ENCODE peak calls at places on chromosomes 3 and 15, in five cellular contexts. One of them, this sample, is unnamed. For H3K9me3, the result is how much of the 10 kb centered on the place peaks cover.

GRCh38 chr3:41222508-41222907 is 23.2 kb downstream of the CTNNB1 start:
- DNase-seq in naive thymus-derived CD4-positive, alpha-beta T cell: no peak
- DNase-seq in cardiac muscle cell: no peak
- DNase-seq in mucosa of descending colon: no peak
- DNase-seq in tibial nerve: no peak
- DNase-seq in this sample: no peak

GRCh38 chr3:173397161-173398110 is at the start of gene NLGN1:
- DNase-seq in mucosa of descending colon: peak
- DNase-seq in cardiac muscle cell: peak
- DNase-seq in naive thymus-derived CD4-positive, alpha-beta T cell: no peak
- DNase-seq in tibial nerve: peak
- DNase-seq in this sample: no peak

GRCh38 chr3:169573129-169573528 is 90.4 kb downstream of the MECOM start:
- DNase-seq in cardiac muscle cell: no peak
- DNase-seq in mucosa of descending colon: no peak
- DNase-seq in tibial nerve: no peak
- DNase-seq in naive thymus-derived CD4-positive, alpha-beta T cell: no peak
- DNase-seq in this sample: no peak

GRCh38 chr3:25564040-25564439 is 100.7 kb downstream of the TOP2B start:
- DNase-seq in tibial nerve: no peak
- DNase-seq in naive thymus-derived CD4-positive, alpha-beta T cell: no peak
- DNase-seq in cardiac muscle cell: no peak
- DNase-seq in mucosa of descending colon: no peak
- DNase-seq in this sample: no peak

GRCh38 chr3:11835028-11835639 is 11.6 kb downstream of the TAMM41 start:
- DNase-seq in cardiac muscle cell: no peak
- DNase-seq in mucosa of descending colon: no peak
- DNase-seq in tibial nerve: peak
- DNase-seq in naive thymus-derived CD4-positive, alpha-beta T cell: no peak
- DNase-seq in this sample: no peak

GRCh38 chr15:71653986-71654713 is 156.2 kb upstream of the NR2E3 start:
- DNase-seq in naive thymus-derived CD4-positive, alpha-beta T cell: no peak
- DNase-seq in mucosa of descending colon: no peak
- DNase-seq in tibial nerve: no peak
- DNase-seq in cardiac muscle cell: no peak
- DNase-seq in this sample: no peak

GRCh38 chr15:69074011-69074842 is 59.7 kb downstream of the NOX5 start:
- DNase-seq in tibial nerve: peak
- DNase-seq in naive thymus-derived CD4-positive, alpha-beta T cell: no peak
- DNase-seq in mucosa of descending colon: peak
- DNase-seq in cardiac muscle cell: peak
- DNase-seq in this sample: peak

GRCh38 chr3:16433701-16434151 is 79.8 kb downstream of the RFTN1 start:
- DNase-seq in tibial nerve: no peak
- DNase-seq in mucosa of descending colon: no peak
- DNase-seq in cardiac muscle cell: no peak
- DNase-seq in naive thymus-derived CD4-positive, alpha-beta T cell: no peak
- DNase-seq in this sample: no peak

GRCh38 chr3:18428036-18428435 is 2.9 kb upstream of the SATB1 start:
- DNase-seq in cardiac muscle cell: no peak
- DNase-seq in tibial nerve: no peak
- DNase-seq in mucosa of descending colon: no peak
- DNase-seq in naive thymus-derived CD4-positive, alpha-beta T cell: no peak
- DNase-seq in this sample: no peak

GRCh38 chr3:168165390-168166269 is 69.9 kb upstream of the GOLIM4 start:
- DNase-seq in mucosa of descending colon: no peak
- DNase-seq in tibial nerve: peak
- DNase-seq in cardiac muscle cell: peak
- DNase-seq in naive thymus-derived CD4-positive, alpha-beta T cell: no peak
- DNase-seq in this sample: peak

GRCh38 chr3:194913281-194913680 is 227.6 kb downstream of the FAM43A start:
- DNase-seq in naive thymus-derived CD4-positive, alpha-beta T cell: no peak
- DNase-seq in mucosa of descending colon: no peak
- DNase-seq in cardiac muscle cell: no peak
- DNase-seq in tibial nerve: no peak
- DNase-seq in this sample: peak

GRCh38 chr3:162769559-162769958 is 1273.0 kb downstream of the OTOL1 start:
- DNase-seq in naive thymus-derived CD4-positive, alpha-beta T cell: no peak
- DNase-seq in cardiac muscle cell: no peak
- DNase-seq in tibial nerve: no peak
- DNase-seq in mucosa of descending colon: no peak
- DNase-seq in this sample: no peak

GRCh38 chr3:52835766-52836470 is 1.1 kb upstream of the MUSTN1 start:
- DNase-seq in tibial nerve: no peak
- DNase-seq in mucosa of descending colon: no peak
- DNase-seq in naive thymus-derived CD4-positive, alpha-beta T cell: no peak
- DNase-seq in cardiac muscle cell: no peak
- DNase-seq in this sample: no peak

GRCh38 chr3:169792359-169792758 is 19.2 kb downstream of the MYNN start:
- DNase-seq in mucosa of descending colon: no peak
- DNase-seq in naive thymus-derived CD4-positive, alpha-beta T cell: no peak
- DNase-seq in tibial nerve: no peak
- DNase-seq in cardiac muscle cell: no peak
- DNase-seq in this sample: no peak

GRCh38 chr3:126685493-126685892 is 18.5 kb upstream of the CHCHD6 start:
- DNase-seq in mucosa of descending colon: no peak
- DNase-seq in tibial nerve: no peak
- DNase-seq in cardiac muscle cell: no peak
- DNase-seq in naive thymus-derived CD4-positive, alpha-beta T cell: no peak
- DNase-seq in this sample: no peak

GRCh38 chr3:173216063-173216462 is 75.0 kb upstream of the SPATA16 start:
- DNase-seq in tibial nerve: no peak
- DNase-seq in cardiac muscle cell: no peak
- DNase-seq in mucosa of descending colon: no peak
- DNase-seq in naive thymus-derived CD4-positive, alpha-beta T cell: no peak
- DNase-seq in this sample: no peak

GRCh38 chr15:26983822-26984221 is 12.8 kb downstream of the GABRG3 start:
- DNase-seq in mucosa of descending colon: no peak
- DNase-seq in naive thymus-derived CD4-positive, alpha-beta T cell: no peak
- DNase-seq in cardiac muscle cell: no peak
- DNase-seq in tibial nerve: no peak
- DNase-seq in this sample: no peak

GRCh38 chr3:159727506-159727905 is 261.1 kb upstream of the IL12A start:
- DNase-seq in cardiac muscle cell: no peak
- DNase-seq in mucosa of descending colon: no peak
- DNase-seq in tibial nerve: no peak
- DNase-seq in naive thymus-derived CD4-positive, alpha-beta T cell: no peak
- DNase-seq in this sample: no peak

GRCh38 chr3:51687472-51688205 is 16.6 kb downstream of the TEX264 start:
- DNase-seq in tibial nerve: no peak
- DNase-seq in mucosa of descending colon: no peak
- DNase-seq in cardiac muscle cell: peak
- DNase-seq in naive thymus-derived CD4-positive, alpha-beta T cell: no peak
- DNase-seq in this sample: no peak

GRCh38 chr3:122512284-122512683 is 2.5 kb downstream of the KPNA1 start:
- DNase-seq in mucosa of descending colon: no peak
- DNase-seq in naive thymus-derived CD4-positive, alpha-beta T cell: no peak
- DNase-seq in cardiac muscle cell: no peak
- DNase-seq in tibial nerve: no peak
- DNase-seq in this sample: no peak

GRCh38 chr3:72344256-72345046 is 503.8 kb downstream of the SHQ1 start:
- DNase-seq in tibial nerve: no peak
- DNase-seq in naive thymus-derived CD4-positive, alpha-beta T cell: no peak
- DNase-seq in mucosa of descending colon: no peak
- DNase-seq in cardiac muscle cell: no peak
- DNase-seq in this sample: no peak

GRCh38 chr3:120144267-120144666 is 50.0 kb upstream of the GSK3B start:
- DNase-seq in cardiac muscle cell: peak
- DNase-seq in mucosa of descending colon: no peak
- DNase-seq in tibial nerve: no peak
- DNase-seq in naive thymus-derived CD4-positive, alpha-beta T cell: no peak
- DNase-seq in this sample: no peak

GRCh38 chr3:105967117-105967516 is 98.3 kb upstream of the CBLB start:
- DNase-seq in cardiac muscle cell: no peak
- DNase-seq in tibial nerve: no peak
- DNase-seq in naive thymus-derived CD4-positive, alpha-beta T cell: no peak
- DNase-seq in mucosa of descending colon: no peak
- DNase-seq in this sample: peak

GRCh38 chr3:126326629-126327028 is 30.6 kb downstream of the KLF15 start:
- DNase-seq in mucosa of descending colon: no peak
- DNase-seq in tibial nerve: no peak
- DNase-seq in naive thymus-derived CD4-positive, alpha-beta T cell: no peak
- DNase-seq in cardiac muscle cell: no peak
- DNase-seq in this sample: no peak

GRCh38 chr15:84955089-84955848 is 26.4 kb upstream of the PDE8A start:
- DNase-seq in cardiac muscle cell: peak
- DNase-seq in naive thymus-derived CD4-positive, alpha-beta T cell: peak
- DNase-seq in mucosa of descending colon: peak
- DNase-seq in tibial nerve: peak
- DNase-seq in this sample: peak

GRCh38 chr15:101724675-101725005 is 367 bp upstream of the TARS3 start:
- DNase-seq in cardiac muscle cell: no peak
- DNase-seq in tibial nerve: no peak
- DNase-seq in naive thymus-derived CD4-positive, alpha-beta T cell: no peak
- DNase-seq in mucosa of descending colon: no peak
- DNase-seq in this sample: no peak

GRCh38 chr3:134978658-134979057 is 183.6 kb downstream of the EPHB1 start:
- DNase-seq in naive thymus-derived CD4-positive, alpha-beta T cell: no peak
- DNase-seq in mucosa of descending colon: no peak
- DNase-seq in tibial nerve: no peak
- DNase-seq in cardiac muscle cell: no peak
- DNase-seq in this sample: no peak

GRCh38 chr15:88918738-88919137 is 5.6 kb upstream of the MFGE8 start:
- DNase-seq in cardiac muscle cell: no peak
- DNase-seq in mucosa of descending colon: no peak
- DNase-seq in tibial nerve: peak
- DNase-seq in naive thymus-derived CD4-positive, alpha-beta T cell: no peak
- DNase-seq in this sample: no peak

GRCh38 chr15:77804210-77804609 is 171.5 kb upstream of the LINGO1 start:
- DNase-seq in mucosa of descending colon: no peak
- DNase-seq in tibial nerve: no peak
- DNase-seq in cardiac muscle cell: peak
- DNase-seq in naive thymus-derived CD4-positive, alpha-beta T cell: no peak
- DNase-seq in this sample: no peak

GRCh38 chr15:48370460-48370859 is 39.2 kb downstream of the DUT start:
- DNase-seq in naive thymus-derived CD4-positive, alpha-beta T cell: no peak
- DNase-seq in tibial nerve: no peak
- DNase-seq in cardiac muscle cell: no peak
- DNase-seq in mucosa of descending colon: no peak
- DNase-seq in this sample: no peak

GRCh38 chr15:38702178-38702912 is 137.7 kb upstream of the RASGRP1 start:
- DNase-seq in mucosa of descending colon: peak
- DNase-seq in tibial nerve: no peak
- DNase-seq in cardiac muscle cell: no peak
- DNase-seq in naive thymus-derived CD4-positive, alpha-beta T cell: no peak
- DNase-seq in this sample: peak

GRCh38 chr3:128993461-128994172 is at the start of gene CFAP92:
- DNase-seq in naive thymus-derived CD4-positive, alpha-beta T cell: peak
- DNase-seq in cardiac muscle cell: peak
- DNase-seq in mucosa of descending colon: peak
- DNase-seq in tibial nerve: peak
- DNase-seq in this sample: peak

GRCh38 chr3:107904536-107905066 is 186.2 kb downstream of the CD47 start:
- DNase-seq in mucosa of descending colon: no peak
- DNase-seq in cardiac muscle cell: no peak
- DNase-seq in naive thymus-derived CD4-positive, alpha-beta T cell: no peak
- DNase-seq in tibial nerve: no peak
- DNase-seq in this sample: no peak

GRCh38 chr3:109888026-109888425 is 550.7 kb upstream of the DPPA4 start:
- DNase-seq in mucosa of descending colon: no peak
- DNase-seq in naive thymus-derived CD4-positive, alpha-beta T cell: no peak
- DNase-seq in cardiac muscle cell: no peak
- DNase-seq in tibial nerve: no peak
- DNase-seq in this sample: no peak
- H3K9me3 ChIP-seq in mucosa of descending colon: under half
- H3K9me3 ChIP-seq in naive thymus-derived CD4-positive, alpha-beta T cell: under half
- H3K9me3 ChIP-seq in cardiac muscle cell: under half
- H3K9me3 ChIP-seq in tibial nerve: under half
- H3K9me3 ChIP-seq in this sample: under half

GRCh38 chr15:25208735-25209134 is 230.1 kb downstream of the UBE3A start:
- DNase-seq in tibial nerve: no peak
- DNase-seq in mucosa of descending colon: no peak
- DNase-seq in naive thymus-derived CD4-positive, alpha-beta T cell: no peak
- DNase-seq in cardiac muscle cell: no peak
- DNase-seq in this sample: no peak
- H3K9me3 ChIP-seq in tibial nerve: under half
- H3K9me3 ChIP-seq in mucosa of descending colon: half or more
- H3K9me3 ChIP-seq in naive thymus-derived CD4-positive, alpha-beta T cell: under half
- H3K9me3 ChIP-seq in cardiac muscle cell: under half
- H3K9me3 ChIP-seq in this sample: under half

GRCh38 chr15:25067725-25068309 is 113.0 kb downstream of the SNRPN start:
- DNase-seq in naive thymus-derived CD4-positive, alpha-beta T cell: no peak
- DNase-seq in tibial nerve: no peak
- DNase-seq in mucosa of descending colon: no peak
- DNase-seq in cardiac muscle cell: no peak
- DNase-seq in this sample: no peak
- H3K9me3 ChIP-seq in naive thymus-derived CD4-positive, alpha-beta T cell: half or more
- H3K9me3 ChIP-seq in tibial nerve: under half
- H3K9me3 ChIP-seq in mucosa of descending colon: half or more
- H3K9me3 ChIP-seq in cardiac muscle cell: under half
- H3K9me3 ChIP-seq in this sample: under half

DNA sequence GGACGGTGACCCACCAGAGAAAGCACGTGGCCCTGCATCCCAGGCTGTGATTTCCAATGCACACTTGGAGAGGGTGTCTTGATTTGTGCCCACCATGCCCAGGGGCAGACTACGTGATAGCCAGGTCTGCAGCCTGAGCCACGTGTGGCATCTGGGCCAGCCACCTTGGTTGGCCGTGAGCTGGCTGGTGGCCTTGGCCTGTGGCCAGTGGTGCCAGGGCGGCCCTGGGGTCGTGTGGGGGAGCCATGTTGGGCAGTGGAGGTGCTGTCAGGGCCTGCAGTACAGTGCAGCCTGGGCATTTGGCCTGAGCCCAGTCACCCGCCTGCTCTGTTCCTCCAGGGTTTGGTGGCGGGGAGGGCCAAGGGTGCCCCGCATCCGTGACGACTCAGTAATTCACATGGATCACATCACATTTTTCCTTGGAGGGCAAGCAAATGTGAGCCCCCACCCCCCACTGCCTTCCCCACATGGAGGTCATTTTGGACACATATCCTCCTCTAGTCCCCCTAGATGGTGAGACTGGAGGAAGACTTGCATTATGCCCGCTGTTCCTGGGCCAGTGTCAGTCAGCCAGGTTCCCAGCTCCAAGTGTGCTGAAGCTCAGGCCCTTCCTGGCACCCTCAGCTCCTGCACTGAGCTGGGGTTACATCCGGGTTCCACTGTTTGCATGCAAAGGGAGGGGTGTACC is 201.4 kb downstream of the UBE3A start:
- DNase-seq in naive thymus-derived CD4-positive, alpha-beta T cell: no peak
- DNase-seq in cardiac muscle cell: no peak
- DNase-seq in mucosa of descending colon: peak
- DNase-seq in tibial nerve: no peak
- DNase-seq in this sample: no peak
- H3K9me3 ChIP-seq in naive thymus-derived CD4-positive, alpha-beta T cell: under half
- H3K9me3 ChIP-seq in cardiac muscle cell: under half
- H3K9me3 ChIP-seq in mucosa of descending colon: half or more
- H3K9me3 ChIP-seq in tibial nerve: under half
- H3K9me3 ChIP-seq in this sample: under half

DNA sequence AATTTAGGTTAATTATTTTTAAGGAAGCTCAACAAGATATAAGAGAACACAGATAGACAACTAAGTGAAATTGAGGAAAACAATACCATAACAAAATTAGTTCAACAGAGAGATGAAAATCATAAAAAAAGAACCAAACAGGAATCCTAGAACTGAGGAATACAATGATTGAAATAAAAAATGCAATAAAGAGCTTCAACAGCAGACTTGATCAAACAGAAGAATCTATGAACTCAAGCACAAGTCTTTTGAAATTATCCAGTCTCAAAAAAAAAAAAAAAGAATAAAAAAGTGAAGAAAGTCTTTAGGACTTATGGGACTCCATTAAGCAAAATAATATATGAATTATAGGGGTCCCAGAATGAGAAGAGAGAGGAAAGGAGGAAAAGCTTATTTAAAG is 42.0 kb upstream of the GNB4 start:
- DNase-seq in naive thymus-derived CD4-positive, alpha-beta T cell: no peak
- DNase-seq in tibial nerve: no peak
- DNase-seq in mucosa of descending colon: no peak
- DNase-seq in cardiac muscle cell: no peak
- DNase-seq in this sample: no peak
- H3K9me3 ChIP-seq in naive thymus-derived CD4-positive, alpha-beta T cell: under half
- H3K9me3 ChIP-seq in tibial nerve: under half
- H3K9me3 ChIP-seq in mucosa of descending colon: under half
- H3K9me3 ChIP-seq in cardiac muscle cell: under half
- H3K9me3 ChIP-seq in this sample: under half

This sample was measured in small intestine.